ENCODE peak calls at places on chromosomes 11 and 22, in seven cellular contexts. Q is stimulated activated CD8-positive, alpha-beta memory T cell treated with anti-CD3 and anti-CD28 coated beads, Interleukin-7, amount 100 ng/mL, for 48 hours; V is NCI-H187; U is activated naive CD4-positive, alpha-beta T cell treated with anti-CD3 and anti-CD28 coated beads, Interleukin-2, amount 50 U/mL, for 16 hours; Z is astrocyte of the spinal cord; I is NCI-H446; A is HCT116. B is an unnamed sample.

GRCh38 chr11:77198440-77198849 is 70.4 kb downstream of the MYO7A start:
- DNase-seq in A (peak), I (peak), V (no peak), U (peak), Q (no peak), Z (no peak), B (no peak)

GRCh38 chr22:28792491-28793383 is 7.6 kb downstream of the XBP1 start:
- DNase-seq in Z (no peak), I (no peak), A (no peak), U (no peak), V (no peak), Q (no peak), B (no peak)

GRCh38 chr22:44295406-44295805 is 17.3 kb downstream of the SHISAL1 start:
- DNase-seq in A (no peak), Q (no peak), Z (no peak), I (no peak), U (no peak), V (no peak), B (no peak)

GRCh38 chr22:35409783-35410662 is 10.1 kb downstream of the MCM5 start:
- DNase-seq in Z (no peak), U (no peak), A (no peak), I (no peak), V (no peak), Q (no peak), B (no peak)

GRCh38 chr11:13045734-13046133 is 36.6 kb downstream of the RASSF10 start:
- DNase-seq in Z (no peak), Q (no peak), A (no peak), I (no peak), U (no peak), V (no peak), B (no peak)

GRCh38 chr22:38172489-38173155 is 9.0 kb downstream of the PLA2G6 start:
- DNase-seq in U (no peak), A (no peak), Z (peak), I (no peak), V (no peak), Q (peak), B (no peak)

GRCh38 chr11:92211576-92212167 is 12.9 kb upstream of the FAT3 start:
- DNase-seq in A (no peak), V (no peak), U (no peak), Z (peak), Q (no peak), I (peak), B (peak)

GRCh38 chr11:725624-726202 is 19.7 kb downstream of the EPS8L2 start:
- DNase-seq in Q (no peak), V (no peak), I (no peak), A (no peak), Z (no peak), U (no peak), B (no peak)

GRCh38 chr11:96188625-96189006 is 154.4 kb downstream of the MAML2 start:
- DNase-seq in Z (peak), V (no peak), I (no peak), Q (no peak), U (peak), A (no peak), B (no peak)

GRCh38 chr11:105609341-105609781 is 512 bp upstream of the GRIA4 start:
- DNase-seq in I (peak), Z (peak), A (peak), U (no peak), Q (no peak), V (no peak), B (no peak)

GRCh38 chr11:67506426-67507032 is 1.4 kb upstream of the PITPNM1 start:
- DNase-seq in Z (no peak), V (no peak), A (no peak), I (no peak), U (no peak), Q (no peak), B (no peak)

GRCh38 chr11:113689711-113690618 is 16.1 kb downstream of the TMPRSS5 start:
- DNase-seq in V (no peak), Q (no peak), Z (no peak), I (no peak), A (peak), U (no peak), B (no peak)

GRCh38 chr11:118406599-118407166 is 5.3 kb downstream of the ATP5MG start:
- DNase-seq in Q (no peak), A (no peak), U (no peak), I (no peak), V (no peak), Z (peak), B (no peak)

GRCh38 chr22:21779444-21779843 is 43.9 kb upstream of the YPEL1 start:
- DNase-seq in U (no peak), Q (no peak), A (no peak), Z (no peak), I (no peak), V (no peak), B (no peak)

GRCh38 chr11:71198141-71198822 is 54.1 kb downstream of the SHANK2 start:
- DNase-seq in I (no peak), A (no peak), U (no peak), Z (no peak), Q (no peak), V (no peak), B (no peak)

GRCh38 chr22:25383892-25384291 is 164.5 kb downstream of the CRYBB2 start:
- DNase-seq in V (no peak), I (no peak), Q (no peak), U (no peak), A (no peak), Z (no peak), B (no peak)

GRCh38 chr22:37018086-37018814 is 997 bp downstream of the TST start:
- DNase-seq in V (no peak), Q (no peak), I (no peak), A (no peak), Z (peak), U (no peak), B (no peak)

GRCh38 chr22:31680764-31681624 is 19.0 kb upstream of the PISD start:
- DNase-seq in Z (peak), V (no peak), I (no peak), A (no peak), Q (no peak), U (no peak), B (no peak)

GRCh38 chr22:47259990-47260389 is 497.5 kb downstream of the TBC1D22A start:
- DNase-seq in Z (no peak), A (no peak), V (no peak), Q (no peak), I (peak), U (no peak), B (no peak)

GRCh38 chr11:26974068-26974790 is 19.7 kb upstream of the FIBIN start:
- DNase-seq in Z (peak), A (no peak), Q (no peak), U (no peak), I (no peak), V (no peak), B (no peak)

GRCh38 chr22:35477911-35478582 is 62.6 kb upstream of the RASD2 start:
- DNase-seq in Q (no peak), A (peak), Z (peak), U (no peak), I (peak), V (peak), B (no peak)

GRCh38 chr11:73240190-73240781 is 22.2 kb downstream of the P2RY2 start:
- DNase-seq in U (no peak), Q (no peak), I (no peak), V (no peak), Z (no peak), A (no peak), B (no peak)

GRCh38 chr11:45021001-45021400 is 70.3 kb upstream of the TP53I11 start:
- DNase-seq in Q (no peak), A (no peak), Z (no peak), I (no peak), U (no peak), V (no peak), B (no peak)

GRCh38 chr11:24234822-24235508 is 261.9 kb upstream of the LUZP2 start:
- DNase-seq in I (no peak), Q (no peak), U (no peak), Z (peak), A (no peak), V (no peak), B (no peak)

GRCh38 chr11:70448983-70449567 is 50.7 kb downstream of the CTTN start:
- DNase-seq in V (no peak), Q (no peak), Z (no peak), I (no peak), U (no peak), A (peak), B (no peak)

GRCh38 chr11:62343822-62344609 is 6.8 kb downstream of the ASRGL1 start:
- DNase-seq in V (no peak), Q (no peak), Z (no peak), I (no peak), A (no peak), U (no peak), B (no peak)

GRCh38 chr22:40204331-40205116 is 26.8 kb downstream of the TNRC6B start:
- DNase-seq in U (no peak), Q (no peak), I (peak), V (no peak), A (no peak), Z (peak), B (no peak)

GRCh38 chr11:92384316-92384715 is 159.7 kb downstream of the FAT3 start:
- DNase-seq in A (no peak), Z (peak), U (no peak), Q (no peak), V (no peak), I (no peak), B (no peak)

GRCh38 chr22:22576244-22576988 is 17.4 kb upstream of the PRAME start:
- DNase-seq in I (peak), U (peak), Z (peak), Q (no peak), A (peak), V (peak), B (no peak)

GRCh38 chr11:82756765-82757650 is 23.3 kb upstream of the FAM181B start:
- DNase-seq in V (no peak), Q (no peak), I (peak), U (no peak), A (no peak), Z (no peak), B (no peak)

GRCh38 chr11:94968334-94968958 is 4.9 kb downstream of the CWC15 start:
- DNase-seq in Q (no peak), A (no peak), I (peak), Z (peak), V (no peak), U (no peak), B (no peak)

GRCh38 chr11:121687961-121688566 is 235.3 kb upstream of the SORL1-AS1 start:
- DNase-seq in V (peak), I (no peak), A (no peak), Z (peak), Q (no peak), U (no peak), B (no peak)

GRCh38 chr22:39900306-39901227 is at the start of gene GRAP2:
- DNase-seq in U (peak), Q (no peak), I (no peak), A (no peak), V (no peak), Z (no peak), B (no peak)

GRCh38 chr22:41106122-41106968 is 14.0 kb downstream of the EP300 start:
- DNase-seq in V (no peak), U (no peak), Q (no peak), I (no peak), Z (peak), A (no peak), B (no peak)

GRCh38 chr11:102202972-102203371 is 92.7 kb downstream of the YAP1 start:
- DNase-seq in U (no peak), I (no peak), Q (no peak), V (no peak), A (no peak), Z (no peak), B (no peak)